ENCODE peak calls at places on chromosomes 3 and 15, in nine cellular contexts. J, F, T, A, H, N, E, D and Z are unnamed samples.

GRCh38 chr3:14118400-14119165 is 6.1 kb downstream of the CHCHD4 start:
- DNase-seq in J (peak; percentile 75), F (peak; percentile 48), T (no peak), A (no peak), H (no peak), N (no peak), E (peak; percentile 77), D (no peak), Z (no peak)

GRCh38 chr15:88844749-88845386 is 41.6 kb downstream of the ACAN start:
- DNase-seq in J (no peak), F (no peak), T (no peak), A (no peak), H (no peak), N (no peak), E (no peak), D (no peak), Z (no peak)

GRCh38 chr3:12356996-12357395 is 68.1 kb downstream of the PPARG start:
- DNase-seq in J (no peak), F (no peak), T (no peak), A (no peak), H (no peak), N (no peak), E (no peak), D (peak; percentile 11), Z (no peak)

GRCh38 chr3:135762188-135762853 is 203.2 kb upstream of the PPP2R3A start:
- DNase-seq in J (no peak), F (no peak), T (no peak), A (no peak), H (no peak), N (no peak), E (no peak), D (no peak), Z (peak; percentile 41)

GRCh38 chr3:42803800-42804112 is 534 bp downstream of the HIGD1A start:
- DNase-seq in J (peak; percentile 28), F (peak; percentile 72), T (peak; percentile 4), A (peak; percentile 57), H (peak; percentile 4), N (peak; percentile 38), E (peak; percentile 61), D (peak; percentile 30), Z (peak; percentile 43)

GRCh38 chr3:115301364-115301860 is 154.3 kb upstream of the ZBTB20 start:
- DNase-seq in J (peak; percentile 3), F (no peak), T (no peak), A (no peak), H (no peak), N (no peak), E (no peak), D (peak; percentile 16), Z (no peak)

GRCh38 chr3:39812537-39812936 is 3.1 kb downstream of the MYRIP start:
- DNase-seq in J (peak; percentile 13), F (no peak), T (no peak), A (peak; percentile 50), H (no peak), N (no peak), E (no peak), D (no peak), Z (no peak)

GRCh38 chr15:47974724-47975123 is 146.1 kb upstream of the SLC24A5 start:
- DNase-seq in J (no peak), F (no peak), T (no peak), A (no peak), H (no peak), N (no peak), E (no peak), D (no peak), Z (no peak)

GRCh38 chr3:183949690-183950089 is 65.0 kb upstream of the PARL start:
- DNase-seq in J (no peak), F (no peak), T (no peak), A (no peak), H (no peak), N (no peak), E (no peak), D (no peak), Z (no peak)

GRCh38 chr3:134795776-134796312 is 784 bp downstream of the EPHB1 start:
- DNase-seq in J (peak; percentile 11), F (no peak), T (no peak), A (peak; percentile 23), H (no peak), N (no peak), E (no peak), D (peak; percentile 58), Z (peak; percentile 44)

GRCh38 chr15:59313703-59314332 is 58.9 kb downstream of the MYO1E start:
- DNase-seq in J (peak; percentile 39), F (no peak), T (no peak), A (peak; percentile 66), H (no peak), N (no peak), E (peak; percentile 89), D (peak; percentile 87), Z (no peak)

GRCh38 chr3:129563332-129563731 is 20.4 kb downstream of the H1-8 start:
- DNase-seq in J (no peak), F (no peak), T (no peak), A (no peak), H (no peak), N (no peak), E (no peak), D (no peak), Z (no peak)

GRCh38 chr15:70083423-70083822 is 14.3 kb downstream of the TLE3 start:
- DNase-seq in J (no peak), F (no peak), T (no peak), A (no peak), H (no peak), N (no peak), E (no peak), D (no peak), Z (peak; percentile 70)

GRCh38 chr3:39166134-39166710 is 12.8 kb upstream of the CSRNP1 start:
- DNase-seq in J (peak; percentile 94), F (no peak), T (no peak), A (peak; percentile 79), H (no peak), N (no peak), E (no peak), D (peak; percentile 93), Z (no peak)

GRCh38 chr3:72418149-72418686 is 430.0 kb downstream of the SHQ1 start:
- DNase-seq in J (no peak), F (no peak), T (no peak), A (no peak), H (no peak), N (no peak), E (no peak), D (no peak), Z (no peak)

GRCh38 chr3:78708565-78709073 is 1059.2 kb downstream of the ROBO1 start:
- DNase-seq in J (no peak), F (no peak), T (no peak), A (no peak), H (no peak), N (no peak), E (no peak), D (no peak), Z (no peak)